ENCODE peak calls at places on chromosome 14, in nine cellular contexts. P is left ventricle myocardium inferior; D is AG04450; C is lower leg skin; W is activated gamma-delta T cell treated with Interleukin-2 at 50 U/mL for 16 hours; O is NCI-H1092 treated with DMSO at 0.1 percent for 48 hours; Q is fibroblast of lung; E is psoas muscle; J is activated naive CD8-positive, alpha-beta T cell treated with anti-CD3 and anti-CD28 coated beads for 36 hours. V is an unnamed sample.

GRCh38 chr14:84566109-84566508 is 963.8 kb upstream of the FLRT2 start:
- DNase-seq in P (no peak), D (no peak), C (no peak), W (no peak), O (no peak), Q (no peak), E (no peak), J (no peak), V (no peak)

GRCh38 chr14:61388976-61389576 is 67.7 kb downstream of the PRKCH start:
- DNase-seq in P (no peak), D (no peak), C (no peak), W (no peak), O (no peak), Q (no peak), E (no peak), J (peak), V (no peak)

GRCh38 chr14:90785474-90785873 is 30.8 kb downstream of the TTC7B start:
- DNase-seq in P (no peak), D (no peak), C (peak), W (no peak), O (no peak), Q (peak), E (no peak), J (no peak), V (no peak)

GRCh38 chr14:22379727-22380126 is 209.3 kb downstream of the DAD1 start:
- DNase-seq in P (no peak), D (no peak), C (no peak), W (no peak), O (no peak), Q (no peak), E (no peak), J (no peak), V (peak)

GRCh38 chr14:71398450-71398849 is 491.2 kb downstream of the PCNX1 start:
- DNase-seq in P (no peak), D (no peak), C (no peak), W (no peak), O (no peak), Q (no peak), E (no peak), J (no peak), V (no peak)

GRCh38 chr14:105601360-105602242 is 75.2 kb downstream of the TMEM121 start:
- DNase-seq in P (no peak), D (no peak), C (no peak), W (no peak), O (no peak), Q (no peak), E (no peak), J (no peak), V (no peak)

GRCh38 chr14:70186826-70187483 is 1.8 kb downstream of the SLC8A3 start:
- DNase-seq in P (no peak), D (no peak), C (no peak), W (no peak), O (peak), Q (peak), E (peak), J (peak), V (no peak)

GRCh38 chr14:30971586-30971985 is 53.9 kb upstream of the AP4S1 start:
- DNase-seq in P (no peak), D (no peak), C (no peak), W (no peak), O (no peak), Q (no peak), E (no peak), J (no peak), V (no peak)

GRCh38 chr14:102922490-102923200 is at the start of gene AMN:
- DNase-seq in P (no peak), D (no peak), C (no peak), W (no peak), O (no peak), Q (no peak), E (no peak), J (no peak), V (no peak)

GRCh38 chr14:90398315-90398811 is 1.5 kb downstream of the CALM1 start:
- DNase-seq in P (no peak), D (no peak), C (peak), W (peak), O (peak), Q (no peak), E (peak), J (peak), V (no peak)

GRCh38 chr14:106346084-106346483 is 819.7 kb downstream of the TMEM121 start:
- DNase-seq in P (no peak), D (no peak), C (no peak), W (no peak), O (no peak), Q (no peak), E (no peak), J (no peak), V (no peak)

GRCh38 chr14:24084439-24084838 is 9.7 kb upstream of the PCK2 start:
- DNase-seq in P (no peak), D (no peak), C (no peak), W (no peak), O (no peak), Q (no peak), E (no peak), J (no peak), V (no peak)

GRCh38 chr14:90362558-90362896 is 30.8 kb upstream of the NRDE2 start:
- DNase-seq in P (no peak), D (no peak), C (no peak), W (no peak), O (no peak), Q (no peak), E (no peak), J (no peak), V (no peak)

GRCh38 chr14:103108749-103109207 is 14.3 kb downstream of the EXOC3L4 start:
- DNase-seq in P (no peak), D (no peak), C (no peak), W (no peak), O (no peak), Q (peak), E (peak), J (peak), V (peak)

GRCh38 chr14:79961197-79961596 is 250.1 kb downstream of the DIO2 start:
- DNase-seq in P (no peak), D (no peak), C (no peak), W (no peak), O (no peak), Q (no peak), E (no peak), J (no peak), V (no peak)

GRCh38 chr14:31867570-31867969 is 209.5 kb upstream of the ARHGAP5 start:
- DNase-seq in P (no peak), D (no peak), C (no peak), W (no peak), O (peak), Q (no peak), E (no peak), J (no peak), V (no peak)

GRCh38 chr14:75934998-75935628 is 46.7 kb downstream of the TGFB3 start:
- DNase-seq in P (no peak), D (no peak), C (no peak), W (no peak), O (no peak), Q (no peak), E (no peak), J (no peak), V (no peak)

GRCh38 chr14:104315169-104315568 is 176.8 kb downstream of the KIF26A start:
- DNase-seq in P (no peak), D (no peak), C (no peak), W (no peak), O (no peak), Q (no peak), E (no peak), J (no peak), V (no peak)

GRCh38 chr14:65333926-65334687 is 78.4 kb upstream of the FUT8 start:
- DNase-seq in P (peak), D (peak), C (peak), W (no peak), O (no peak), Q (peak), E (peak), J (no peak), V (peak)

GRCh38 chr14:100275214-100275613 is 31.0 kb downstream of the SLC25A29 start:
- DNase-seq in P (no peak), D (no peak), C (no peak), W (no peak), O (no peak), Q (no peak), E (no peak), J (no peak), V (no peak)

GRCh38 chr14:50726372-50727107 is 58.4 kb upstream of the SAV1 start:
- DNase-seq in P (no peak), D (peak), C (no peak), W (no peak), O (no peak), Q (peak), E (no peak), J (peak), V (peak)

GRCh38 chr14:59919582-59920377 is at the start of gene LRRC9:
- DNase-seq in P (peak), D (no peak), C (peak), W (peak), O (peak), Q (peak), E (peak), J (peak), V (no peak)

GRCh38 chr14:74977164-74977900 is 21.9 kb upstream of the PGF start:
- DNase-seq in P (no peak), D (no peak), C (peak), W (no peak), O (no peak), Q (no peak), E (no peak), J (no peak), V (no peak)

GRCh38 chr14:73143003-73143402 is 6.7 kb downstream of the PSEN1 start:
- DNase-seq in P (no peak), D (no peak), C (peak), W (no peak), O (no peak), Q (no peak), E (no peak), J (no peak), V (no peak)

GRCh38 chr14:73727181-73727580 is 13.0 kb upstream of the PNMA1 start:
- DNase-seq in P (no peak), D (no peak), C (peak), W (no peak), O (no peak), Q (no peak), E (no peak), J (no peak), V (no peak)

GRCh38 chr14:103520657-103521437 is 1.8 kb downstream of the CKB start:
- DNase-seq in P (peak), D (no peak), C (peak), W (peak), O (peak), Q (peak), E (peak), J (peak), V (peak)

GRCh38 chr14:103541944-103542544 is 13.0 kb downstream of the TRMT61A start:
- DNase-seq in P (no peak), D (no peak), C (no peak), W (no peak), O (no peak), Q (no peak), E (peak), J (no peak), V (no peak)

GRCh38 chr14:104510794-104511611 is 68.6 kb upstream of the C14orf180 start:
- DNase-seq in P (peak), D (no peak), C (no peak), W (no peak), O (peak), Q (no peak), E (peak), J (no peak), V (no peak)

GRCh38 chr14:55256586-55256985 is 14.6 kb upstream of the FBXO34 start:
- DNase-seq in P (no peak), D (no peak), C (no peak), W (no peak), O (no peak), Q (no peak), E (no peak), J (no peak), V (no peak)

GRCh38 chr14:59377991-59378720 is 87.0 kb downstream of the GPR135 start:
- DNase-seq in P (no peak), D (no peak), C (no peak), W (no peak), O (no peak), Q (no peak), E (no peak), J (no peak), V (no peak)

GRCh38 chr14:52333108-52333507 is 19.0 kb downstream of the PTGER2 start:
- DNase-seq in P (no peak), D (no peak), C (no peak), W (no peak), O (no peak), Q (no peak), E (no peak), J (no peak), V (no peak)

GRCh38 chr14:104367811-104368750 is 211.5 kb upstream of the C14orf180 start:
- DNase-seq in P (no peak), D (no peak), C (no peak), W (no peak), O (peak), Q (no peak), E (peak), J (no peak), V (no peak)

GRCh38 chr14:74326369-74327152 is 21.7 kb upstream of the VRTN start:
- DNase-seq in P (no peak), D (no peak), C (no peak), W (no peak), O (peak), Q (no peak), E (no peak), J (no peak), V (no peak)

GRCh38 chr14:76774471-76775158 is 13.3 kb downstream of the VASH1 start:
- DNase-seq in P (no peak), D (no peak), C (peak), W (no peak), O (no peak), Q (no peak), E (no peak), J (no peak), V (no peak)

GRCh38 chr14:86166541-86166940 is 636.6 kb downstream of the FLRT2 start:
- DNase-seq in P (no peak), D (no peak), C (no peak), W (no peak), O (peak), Q (no peak), E (no peak), J (no peak), V (no peak)

GRCh38 chr14:81127785-81128184 is 93.0 kb downstream of the GTF2A1 start:
- DNase-seq in P (no peak), D (no peak), C (no peak), W (no peak), O (no peak), Q (peak), E (no peak), J (no peak), V (peak)

GRCh38 chr14:87944987-87945604 is 47.9 kb downstream of the GALC start:
- DNase-seq in P (no peak), D (peak), C (no peak), W (no peak), O (peak), Q (peak), E (no peak), J (no peak), V (peak)

GRCh38 chr14:59755388-59755787 is 115.2 kb downstream of the RTN1 start:
- DNase-seq in P (no peak), D (no peak), C (no peak), W (no peak), O (no peak), Q (no peak), E (no peak), J (no peak), V (no peak)

V was measured in IMR-90.